ENCODE peak calls at places on chromosomes 5 and 9, in six cellular contexts. G, S, Q, H, X and V are unnamed samples.

GRCh38 chr5:180790524-180790923 is 12.1 kb downstream of the MGAT1 start:
- DNase-seq in S (no peak), H (no peak), G (no peak), X (no peak), Q (no peak), V (no peak)

GRCh38 chr9:103997861-103998370 is 96.2 kb upstream of the SMC2 start:
- DNase-seq in Q (no peak), H (no peak), G (no peak), X (no peak), S (no peak), V (no peak)

GRCh38 chr9:98551511-98552286 is 157.0 kb downstream of the GABBR2 start:
- DNase-seq in X (no peak), G (no peak), Q (no peak), H (peak), S (no peak), V (no peak)

GRCh38 chr9:130957451-130958203 is 18.6 kb upstream of the FIBCD1 start:
- DNase-seq in G (no peak), H (no peak), X (no peak), S (no peak), Q (no peak), V (no peak)

GRCh38 chr5:6744841-6745705 is 31.8 kb downstream of the TENT4A start:
- DNase-seq in X (no peak), S (no peak), G (no peak), Q (no peak), H (no peak), V (no peak)

GRCh38 chr9:30039712-30040111 is 2344.7 kb upstream of the ACO1 start:
- DNase-seq in S (no peak), G (no peak), H (no peak), X (no peak), Q (peak), V (no peak)

GRCh38 chr9:3736186-3736585 is 210.4 kb upstream of the RFX3 start:
- DNase-seq in Q (no peak), H (no peak), X (no peak), S (no peak), G (no peak), V (no peak)

GRCh38 chr9:33739407-33739806 is 56.0 kb upstream of the PRSS3 start:
- DNase-seq in X (no peak), H (no peak), S (no peak), Q (no peak), G (no peak), V (no peak)

GRCh38 chr5:181114284-181114843 is 16.6 kb downstream of the OR2V1 start:
- DNase-seq in Q (no peak), X (no peak), G (no peak), H (no peak), S (no peak), V (no peak)

GRCh38 chr9:109012009-109012875 is 1.1 kb downstream of the CTNNAL1 start:
- DNase-seq in H (peak), S (peak), Q (peak), G (peak), X (peak), V (peak)

GRCh38 chr9:99146574-99146973 is 41.7 kb downstream of the TGFBR1 start:
- DNase-seq in Q (no peak), X (no peak), G (no peak), H (no peak), S (no peak), V (no peak)